ENCODE peak calls at places on chromosomes 2 and 18, in seven cellular contexts. R is stimulated activated CD4-positive, alpha-beta T cell treated with anti-CD3 and anti-CD28 coated beads, Interleukin-15, amount 100 ng/mL, for 1 hour; J is activated T-helper 1 cell treated with Interleukin-2 at 50 U/mL for 16 hours; D is stomach; N is NCI-H1105; T is amygdala; P is SK-N-DZ. F is an unnamed sample.

GRCh38 chr2:4358855-4359254 is 655.5 kb downstream of the DCDC2C start:
- DNase-seq in N (peak), J (no peak), T (no peak), D (no peak), R (no peak), P (no peak), F (no peak)

GRCh38 chr2:120079647-120080046 is 66.8 kb downstream of the EPB41L5 start:
- DNase-seq in D (no peak), J (no peak), R (no peak), T (no peak), P (no peak), N (no peak), F (no peak)

GRCh38 chr2:12005886-12006681 is 259.7 kb downstream of the LPIN1 start:
- DNase-seq in T (peak), N (peak), P (no peak), R (peak), J (peak), D (peak), F (peak)

GRCh38 chr2:204072443-204073324 is 136.1 kb downstream of the ICOS start:
- DNase-seq in R (peak), T (peak), D (no peak), J (peak), P (peak), N (no peak), F (peak)

GRCh38 chr2:239457586-239458445 is 57.0 kb upstream of the HDAC4 start:
- DNase-seq in P (no peak), D (no peak), R (no peak), T (no peak), J (no peak), N (no peak), F (no peak)

GRCh38 chr2:11122380-11122779 is 32.9 kb upstream of the SLC66A3 start:
- DNase-seq in N (no peak), D (no peak), P (no peak), T (no peak), J (no peak), R (no peak), F (no peak)

GRCh38 chr18:69518989-69519388 is 118.3 kb downstream of the DOK6 start:
- DNase-seq in J (no peak), P (no peak), N (no peak), T (no peak), D (no peak), R (no peak), F (no peak)

GRCh38 chr2:236040600-236041328 is 127.4 kb downstream of the GBX2 start:
- DNase-seq in D (no peak), P (no peak), T (no peak), J (no peak), R (no peak), N (no peak), F (no peak)

GRCh38 chr2:203705184-203705583 is 1.3 kb upstream of the CD28 start:
- DNase-seq in P (no peak), N (no peak), T (no peak), J (peak), R (no peak), D (no peak), F (no peak)

GRCh38 chr2:132374551-132374950 is 42.1 kb upstream of the GPR39 start:
- DNase-seq in D (no peak), T (no peak), N (no peak), J (no peak), P (no peak), R (no peak), F (no peak)

GRCh38 chr2:136131961-136132839 is 14.3 kb upstream of the CXCR4 start:
- DNase-seq in P (no peak), T (no peak), D (peak), N (no peak), R (no peak), J (peak), F (peak)

GRCh38 chr2:173249661-173250641 is 104.7 kb upstream of the CDCA7 start:
- DNase-seq in N (peak), P (no peak), J (no peak), T (no peak), D (no peak), R (no peak), F (no peak)

GRCh38 chr2:64404002-64404731 is 49.8 kb upstream of the LGALSL start:
- DNase-seq in D (peak), J (no peak), P (peak), N (peak), R (no peak), T (peak), F (peak)

GRCh38 chr2:10447300-10448207 is 573 bp downstream of the ODC1 start:
- DNase-seq in T (peak), J (no peak), D (peak), R (peak), N (no peak), P (peak), F (peak)